ENCODE peak calls at places on chromosomes 2 and 18, in four cellular contexts. T is foreskin keratinocyte; A is stimulated activated naive CD4-positive, alpha-beta T cell; W is left ventricle myocardium superior. I is an unnamed sample.

GRCh38 chr2:120442923-120443571 is 97.1 kb downstream of the INHBB start:
- DNase-seq in T (peak), A (no peak), W (peak), I (no peak)

GRCh38 chr2:16241166-16242160 is 301.1 kb downstream of the MYCN start:
- DNase-seq in T (no peak), A (no peak), W (no peak), I (no peak)

GRCh38 chr2:203394519-203395227 is 66.5 kb downstream of the ABI2 start:
- DNase-seq in A (no peak), T (no peak), W (no peak), I (no peak)

GRCh38 chr18:48676346-48676745 is 137.5 kb downstream of the CTIF start:
- DNase-seq in A (no peak), T (no peak), W (no peak), I (peak)

GRCh38 chr2:96353606-96354095 is 18.1 kb downstream of the NCAPH start:
- DNase-seq in T (no peak), W (no peak), A (no peak), I (no peak)

GRCh38 chr18:37253424-37254255 is 312.0 kb downstream of the CELF4 start:
- DNase-seq in A (no peak), W (peak), T (no peak), I (no peak)

GRCh38 chr2:184644685-184645084 is 46.4 kb downstream of the ZNF804A start:
- DNase-seq in W (no peak), T (no peak), A (no peak), I (no peak)

GRCh38 chr18:62543021-62543420 is 20.2 kb downstream of the ZCCHC2 start:
- DNase-seq in W (no peak), A (no peak), T (no peak), I (no peak)

GRCh38 chr2:197168705-197169104 is 141.9 kb downstream of the ANKRD44 start:
- DNase-seq in W (peak), T (no peak), A (peak), I (peak)

GRCh38 chr2:181683518-181684453 is 3.5 kb upstream of the NEUROD1 start:
- DNase-seq in T (no peak), W (no peak), A (no peak), I (no peak)

GRCh38 chr2:223414646-223415045 is 187.5 kb downstream of the SCG2 start:
- DNase-seq in A (no peak), W (peak), T (no peak), I (peak)

GRCh38 chr18:46174317-46175039 is 70.3 kb downstream of the HAUS1 start:
- DNase-seq in A (peak), W (peak), T (no peak), I (peak)

GRCh38 chr2:117199511-117199910 is 615.0 kb upstream of the DDX18 start:
- DNase-seq in A (no peak), W (no peak), T (no peak), I (no peak)

GRCh38 chr18:74951165-74951760 is 257.7 kb downstream of the PTGR3 start:
- DNase-seq in A (no peak), W (peak), T (peak), I (peak)

GRCh38 chr18:58447342-58448190 is 181.3 kb downstream of the ALPK2 start:
- DNase-seq in T (no peak), W (no peak), A (no peak), I (no peak)

GRCh38 chr2:28590496-28591301 is 94.8 kb downstream of the PLB1 start:
- DNase-seq in W (peak), T (no peak), A (no peak), I (no peak)

GRCh38 chr18:52992041-52992440 is 652.0 kb downstream of the DCC start:
- DNase-seq in T (no peak), W (no peak), A (no peak), I (no peak)

GRCh38 chr2:108640731-108641130 is 78.6 kb upstream of the RANBP2 start:
- DNase-seq in A (no peak), W (no peak), T (peak), I (no peak)

GRCh38 chr2:85828725-85829124 is 60.1 kb downstream of the ST3GAL5 start:
- DNase-seq in W (no peak), T (no peak), A (no peak), I (no peak)

GRCh38 chr2:229849073-229849472 is 72.7 kb downstream of the TRIP12 start:
- DNase-seq in T (no peak), A (no peak), W (no peak), I (no peak)

GRCh38 chr2:40760071-40760666 is 308.3 kb upstream of the SLC8A1 start:
- DNase-seq in W (peak), T (peak), A (no peak), I (peak)

GRCh38 chr2:227163998-227164744 is at the start of the genes COL4A3 and COL4A4:
- DNase-seq in W (peak), T (no peak), A (no peak), I (peak)

GRCh38 chr2:160940271-160940670 is 220.0 kb upstream of the TANK start:
- DNase-seq in A (no peak), W (no peak), T (no peak), I (no peak)

GRCh38 chr2:127000937-127001336 is 102.2 kb downstream of the TEX51 start:
- DNase-seq in T (no peak), A (no peak), W (no peak), I (no peak)

GRCh38 chr2:96877513-96878159 is 7.8 kb upstream of the SEMA4C start:
- DNase-seq in W (no peak), A (no peak), T (no peak), I (no peak)

GRCh38 chr2:178553047-178553446 is 72.8 kb downstream of the PLEKHA3 start:
- DNase-seq in W (no peak), A (no peak), T (peak), I (no peak)

GRCh38 chr2:147873859-147874483 is 29.1 kb downstream of the ACVR2A start:
- DNase-seq in A (no peak), W (no peak), T (no peak), I (no peak)

GRCh38 chr2:241768251-241768711 is 8.3 kb upstream of the GAL3ST2 start:
- DNase-seq in A (no peak), W (no peak), T (no peak), I (no peak)

GRCh38 chr2:109331864-109332848 is 203.2 kb downstream of the SH3RF3 start:
- DNase-seq in A (no peak), T (peak), W (peak), I (peak)

GRCh38 chr2:30305235-30305634 is 73.9 kb downstream of the LBH start:
- DNase-seq in W (no peak), T (peak), A (no peak), I (no peak)

GRCh38 chr2:37671013-37671815 is at the start of gene CDC42EP3:
- DNase-seq in T (peak), A (peak), W (peak), I (peak)

GRCh38 chr2:102514061-102514785 is 41.2 kb downstream of the SLC9A4 start:
- DNase-seq in W (no peak), T (peak), A (no peak), I (no peak)

I was measured in right cardiac atrium.